ENCODE peak calls at places on chromosome 11, in four cellular contexts. P is esophagus muscularis mucosa, M is glomerular endothelial cell, H is NCI-H1105. Z is an unnamed sample.

GRCh38 chr11:615453-616319 is at the start of gene IRF7:
- DNase-seq in P (peak), M (no peak), H (peak), Z (peak)

GRCh38 chr11:98227266-98227665 is 793.5 kb upstream of the CNTN5 start:
- DNase-seq in P (no peak), M (no peak), H (no peak), Z (no peak)

GRCh38 chr11:65791719-65792213 is 4.9 kb downstream of the OVOL1 start:
- DNase-seq in P (no peak), M (no peak), H (no peak), Z (no peak)

GRCh38 chr11:569273-569885 is 6.9 kb upstream of the PHRF1 start:
- DNase-seq in P (no peak), M (no peak), H (no peak), Z (no peak)

GRCh38 chr11:10257478-10257877 is 36.5 kb downstream of the SBF2 start:
- DNase-seq in P (no peak), M (no peak), H (no peak), Z (no peak)

GRCh38 chr11:82775736-82776346 is 42.2 kb upstream of the FAM181B start:
- DNase-seq in P (no peak), M (peak), H (no peak), Z (no peak)

GRCh38 chr11:48005878-48006277 is 25.5 kb downstream of the PTPRJ start:
- DNase-seq in P (no peak), M (no peak), H (no peak), Z (no peak)

GRCh38 chr11:59112494-59112893 is 5.5 kb downstream of the FAM111B start:
- DNase-seq in P (no peak), M (no peak), H (no peak), Z (no peak)

GRCh38 chr11:19785265-19785664 is 72.6 kb downstream of the NAV2 start:
- DNase-seq in P (no peak), M (no peak), H (no peak), Z (no peak)

GRCh38 chr11:45289369-45289768 is 3.2 kb upstream of the SYT13 start:
- DNase-seq in P (no peak), M (no peak), H (no peak), Z (peak)

GRCh38 chr11:75325713-75326438 is 25.6 kb downstream of the ARRB1 start:
- DNase-seq in P (no peak), M (no peak), H (no peak), Z (no peak)

GRCh38 chr11:47923667-47924066 is 56.7 kb upstream of the PTPRJ start:
- DNase-seq in P (no peak), M (no peak), H (no peak), Z (no peak)

GRCh38 chr11:133955091-133955846 is 1.5 kb downstream of the IGSF9B start:
- DNase-seq in P (no peak), M (no peak), H (peak), Z (no peak)

GRCh38 chr11:72202571-72202970 is 10.6 kb downstream of the FOLR1 start:
- DNase-seq in P (peak), M (no peak), H (no peak), Z (no peak)

GRCh38 chr11:58965246-58965985 is 26.1 kb downstream of the GLYATL1 start:
- DNase-seq in P (no peak), M (no peak), H (no peak), Z (no peak)

GRCh38 chr11:100612766-100613165 is 74.3 kb upstream of the ARHGAP42 start:
- DNase-seq in P (no peak), M (no peak), H (no peak), Z (no peak)

GRCh38 chr11:125344846-125345705 is 151.0 kb downstream of the FEZ1 start:
- DNase-seq in P (no peak), M (no peak), H (no peak), Z (no peak)

GRCh38 chr11:1931326-1931725 is 11.8 kb downstream of the TNNT3 start:
- DNase-seq in P (no peak), M (no peak), H (no peak), Z (no peak)

GRCh38 chr11:2089536-2090165 is 49.5 kb downstream of the IGF2 start:
- DNase-seq in P (no peak), M (no peak), H (no peak), Z (peak)

GRCh38 chr11:69093106-69093505 is 44.4 kb downstream of the TPCN2 start:
- DNase-seq in P (no peak), M (no peak), H (no peak), Z (no peak)

GRCh38 chr11:108866781-108867180 is 201.9 kb downstream of the DDX10 start:
- DNase-seq in P (no peak), M (no peak), H (no peak), Z (no peak)

GRCh38 chr11:69437001-69437875 is 44.2 kb upstream of the LINC01488 start:
- DNase-seq in P (no peak), M (no peak), H (no peak), Z (no peak)

GRCh38 chr11:45997599-45997998 is 75.1 kb downstream of the LARGE2 start:
- DNase-seq in P (no peak), M (no peak), H (no peak), Z (no peak)

GRCh38 chr11:62552931-62553838 is 6.6 kb upstream of the AHNAK start:
- DNase-seq in P (peak), M (peak), H (no peak), Z (peak)